ENCODE peak calls at places on chromosomes 3 and 15, in six cellular contexts. Q is MCF 10A; S is esophagus muscularis mucosa; H is HFFc6; W is cardiac muscle cell; I is CD8-positive, alpha-beta T cell. L is an unnamed sample.
A peak's percentile ranks its signal among the peaks of the same experiment; 100 is the strongest.

GRCh38 chr3:10195692-10196091 is 31.0 kb downstream of the IRAK2 start:
- DNase-seq in Q (no peak), I (no peak), S (no peak), W (no peak), H (no peak), L (no peak)

GRCh38 chr3:101466465-101467309 is 46.3 kb downstream of the SENP7 start:
- DNase-seq in Q (no peak), W (peak; percentile 3), H (no peak), I (peak; percentile 83), S (no peak), L (no peak)

GRCh38 chr15:33735637-33736247 is 232.6 kb upstream of the CHRM5 start:
- DNase-seq in I (no peak), H (no peak), W (peak; percentile 62), S (no peak), Q (peak; percentile 52), L (no peak)

GRCh38 chr15:82571722-82572222 is 31.5 kb upstream of the RPS17 start:
- DNase-seq in Q (no peak), W (peak; percentile 82), S (no peak), I (no peak), H (peak; percentile 78), L (no peak)

GRCh38 chr3:150106752-150107428 is 136.2 kb upstream of the PFN2 start:
- DNase-seq in Q (peak; percentile 46), W (peak; percentile 94), S (no peak), I (no peak), H (peak; percentile 93), L (peak; percentile 84)

GRCh38 chr3:20324664-20325478 is 138.9 kb upstream of the SGO1 start:
- DNase-seq in I (no peak), Q (peak; percentile 2), S (no peak), H (no peak), W (peak; percentile 7), L (no peak)

GRCh38 chr3:59995563-59995962 is 945.7 kb upstream of the CFAP20DC start:
- DNase-seq in S (no peak), I (no peak), Q (no peak), H (no peak), W (no peak), L (no peak)

GRCh38 chr3:152564454-152564853 is 270.5 kb upstream of the P2RY1 start:
- DNase-seq in W (no peak), H (no peak), I (no peak), S (no peak), Q (no peak), L (no peak)

GRCh38 chr3:9398715-9399708 is 1.6 kb downstream of the SETD5 start:
- DNase-seq in I (no peak), W (peak; percentile 51), Q (peak; percentile 56), H (no peak), S (no peak), L (no peak)

GRCh38 chr3:50166309-50167019 is 11.3 kb downstream of the SEMA3F start:
- DNase-seq in Q (no peak), H (no peak), W (no peak), S (no peak), I (no peak), L (no peak)

GRCh38 chr3:111541911-111542483 is at the start of gene CD96:
- DNase-seq in W (peak; percentile 79), H (no peak), Q (no peak), S (no peak), I (peak; percentile 75), L (no peak)

DNA sequence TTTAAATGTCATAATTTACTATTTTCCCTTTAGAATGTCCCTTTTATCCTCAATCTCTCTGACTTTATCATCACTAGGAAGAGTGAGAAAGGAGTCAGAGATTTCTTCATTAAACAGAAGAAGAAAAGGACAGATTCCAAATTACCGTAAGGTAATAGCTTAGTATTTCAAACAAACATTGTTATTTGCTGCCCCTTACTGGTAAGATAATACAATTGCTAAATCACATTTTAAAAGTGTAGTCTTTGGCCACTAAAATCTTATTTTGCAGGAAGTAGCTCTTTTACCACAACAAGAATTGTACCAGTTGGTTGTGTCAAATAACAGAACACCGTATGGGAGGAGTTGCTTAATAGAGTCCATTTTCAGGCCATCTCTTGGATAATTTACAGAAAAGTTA is 53.7 kb downstream of the CGGBP1 start:
- DNase-seq in W (peak; percentile 55), S (no peak), I (no peak), Q (peak; percentile 47), H (peak; percentile 32), L (no peak)
- TF ChIP-seq CTCF in W (peak; percentile 40), S (no peak), I (peak; percentile 49), Q (peak; percentile 46), H (peak; percentile 76), L (peak; percentile 52)

GRCh38 chr15:70250208-70251201 is 152.8 kb upstream of the TLE3 start:
- DNase-seq in S (no peak), H (no peak), Q (no peak), I (no peak), W (no peak), L (no peak)

GRCh38 chr15:70248116-70249025 is 150.7 kb upstream of the TLE3 start:
- DNase-seq in Q (no peak), W (peak; percentile 9), I (no peak), H (no peak), S (no peak), L (no peak)

GRCh38 chr15:70247281-70247680 is 149.6 kb upstream of the TLE3 start:
- DNase-seq in W (no peak), S (no peak), Q (no peak), I (no peak), H (no peak), L (no peak)

GRCh38 chr15:70251246-70251990 is 153.7 kb upstream of the TLE3 start:
- DNase-seq in Q (no peak), W (no peak), S (no peak), I (no peak), H (no peak), L (no peak)

GRCh38 chr15:70249616-70250015 is 151.9 kb upstream of the TLE3 start:
- DNase-seq in W (no peak), H (no peak), Q (no peak), I (no peak), S (no peak), L (no peak)
- TF ChIP-seq CTCF in W (no peak), H (no peak), Q (no peak), I (no peak), S (no peak), L (no peak)

GRCh38 chr15:67305506-67305905 is 50.9 kb downstream of the IQCH start:
- DNase-seq in W (no peak), Q (no peak), I (no peak), S (no peak), H (no peak), L (no peak)

GRCh38 chr15:67300266-67300914 is 45.8 kb downstream of the IQCH start:
- DNase-seq in S (no peak), H (no peak), I (no peak), Q (no peak), W (peak; percentile 11), L (no peak)

GRCh38 chr15:67307156-67307555 is 52.6 kb downstream of the IQCH start:
- DNase-seq in Q (no peak), S (no peak), I (no peak), H (no peak), W (peak; percentile 22), L (no peak)

GRCh38 chr15:67304778-67305177 is 50.2 kb downstream of the IQCH start:
- DNase-seq in H (no peak), I (no peak), W (no peak), Q (no peak), S (no peak), L (no peak)

DNA sequence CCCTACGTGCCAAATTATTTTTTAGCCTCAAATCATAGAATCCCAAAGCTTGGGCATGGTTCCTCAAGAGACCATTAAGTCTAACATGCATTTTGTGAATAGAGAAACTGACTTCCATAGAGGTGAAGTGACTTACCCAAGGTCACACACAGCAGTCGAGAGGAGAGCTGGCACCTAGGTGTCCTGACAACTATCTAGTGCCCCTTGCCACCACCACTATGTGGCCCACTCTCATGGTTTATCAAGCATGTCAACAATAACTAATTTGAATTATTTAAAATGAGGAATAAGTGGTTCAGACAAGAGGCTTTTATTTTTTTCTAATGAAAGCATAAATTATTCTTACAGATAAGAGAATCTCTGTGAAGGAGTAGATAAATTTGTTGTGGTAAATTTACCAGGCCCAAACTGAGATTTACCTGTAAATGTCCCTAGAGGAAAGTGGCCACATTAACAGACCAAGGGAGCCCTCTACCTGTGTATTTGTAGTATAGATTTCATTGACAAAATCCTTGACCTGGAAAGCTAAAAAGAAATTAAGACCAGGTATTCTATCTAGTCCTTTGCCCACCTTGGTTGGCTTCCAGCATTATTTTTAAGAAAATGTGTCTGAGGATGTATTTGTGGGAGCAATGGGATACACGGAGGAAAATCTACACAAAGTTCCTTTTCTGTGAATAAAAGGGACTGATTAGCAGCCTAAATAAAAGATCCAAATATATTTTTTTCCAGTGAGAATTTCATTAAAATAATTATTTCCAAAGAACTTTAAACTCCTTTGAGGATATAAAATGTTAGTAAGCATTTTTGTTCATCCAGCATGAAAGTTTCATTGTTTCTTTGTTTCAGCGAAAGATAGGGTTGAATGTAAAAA is 49.1 kb downstream of the IQCH start:
- DNase-seq in I (no peak), S (no peak), H (peak; percentile 15), W (peak; percentile 55), Q (peak; percentile 63), L (no peak)
- TF ChIP-seq CTCF in I (peak; percentile 71), S (peak; percentile 57), H (peak; percentile 75), W (peak; percentile 34), Q (peak; percentile 66), L (peak; percentile 56)

GRCh38 chr3:16264708-16265454 is at the start of the genes DPH3 and OXNAD1:
- DNase-seq in W (peak; percentile 100), I (peak; percentile 99), Q (peak; percentile 100), S (peak; percentile 100), H (peak; percentile 100), L (peak; percentile 100)
- TF ChIP-seq CTCF in W (no peak), I (no peak), Q (no peak), S (peak; percentile 22), H (peak; percentile 34), L (no peak)

L was measured in osteocyte.